ENCODE peak calls at places on chromosomes 2 and 18, in seven cellular contexts. One of them, this sample, is unnamed.

GRCh38 chr2:200435379-200435778 is 74.5 kb downstream of the KCTD18 start:
- DNase-seq in NCI-H2081 treated with DMSO at 0.1 percent for 48 hours: no peak
- DNase-seq in activated T-helper 1 cell treated with anti-CD3 and anti-CD28 coated beads, Interleukin-12 subunit alpha, Interleukin-12 subunit beta, Interleukin-2, Interleukin-4 antibody, amounts not matched to agents 30 ng/mL and 10 ng/mL and 1 ng/mL, durations not matched to agents 14 hours and 24 hours and 36 hours: no peak
- DNase-seq in bronchial epithelial cell: no peak
- DNase-seq in CD8-positive, alpha-beta memory T cell: no peak
- DNase-seq in endothelial cell: no peak
- DNase-seq in GM04503: peak
- DNase-seq in this sample: no peak

GRCh38 chr2:95062247-95062646 is 36.7 kb downstream of the MAL start:
- DNase-seq in NCI-H2081 treated with DMSO at 0.1 percent for 48 hours: no peak
- DNase-seq in bronchial epithelial cell: no peak
- DNase-seq in endothelial cell: no peak
- DNase-seq in GM04503: no peak
- DNase-seq in CD8-positive, alpha-beta memory T cell: no peak
- DNase-seq in activated T-helper 1 cell treated with anti-CD3 and anti-CD28 coated beads, Interleukin-12 subunit alpha, Interleukin-12 subunit beta, Interleukin-2, Interleukin-4 antibody, amounts not matched to agents 30 ng/mL and 10 ng/mL and 1 ng/mL, durations not matched to agents 14 hours and 24 hours and 36 hours: no peak
- DNase-seq in this sample: no peak

GRCh38 chr2:100742884-100743283 is 77.1 kb upstream of the NPAS2 start:
- DNase-seq in bronchial epithelial cell: peak
- DNase-seq in activated T-helper 1 cell treated with anti-CD3 and anti-CD28 coated beads, Interleukin-12 subunit alpha, Interleukin-12 subunit beta, Interleukin-2, Interleukin-4 antibody, amounts not matched to agents 30 ng/mL and 10 ng/mL and 1 ng/mL, durations not matched to agents 14 hours and 24 hours and 36 hours: no peak
- DNase-seq in GM04503: peak
- DNase-seq in CD8-positive, alpha-beta memory T cell: no peak
- DNase-seq in endothelial cell: no peak
- DNase-seq in NCI-H2081 treated with DMSO at 0.1 percent for 48 hours: no peak
- DNase-seq in this sample: no peak

GRCh38 chr18:35938562-35938961 is 33.9 kb upstream of the RMP24 start:
- DNase-seq in CD8-positive, alpha-beta memory T cell: no peak
- DNase-seq in activated T-helper 1 cell treated with anti-CD3 and anti-CD28 coated beads, Interleukin-12 subunit alpha, Interleukin-12 subunit beta, Interleukin-2, Interleukin-4 antibody, amounts not matched to agents 30 ng/mL and 10 ng/mL and 1 ng/mL, durations not matched to agents 14 hours and 24 hours and 36 hours: no peak
- DNase-seq in endothelial cell: no peak
- DNase-seq in NCI-H2081 treated with DMSO at 0.1 percent for 48 hours: no peak
- DNase-seq in bronchial epithelial cell: peak
- DNase-seq in GM04503: no peak
- DNase-seq in this sample: no peak

GRCh38 chr2:26477911-26478253 is at the start of gene OTOF:
- DNase-seq in bronchial epithelial cell: peak
- DNase-seq in CD8-positive, alpha-beta memory T cell: no peak
- DNase-seq in activated T-helper 1 cell treated with anti-CD3 and anti-CD28 coated beads, Interleukin-12 subunit alpha, Interleukin-12 subunit beta, Interleukin-2, Interleukin-4 antibody, amounts not matched to agents 30 ng/mL and 10 ng/mL and 1 ng/mL, durations not matched to agents 14 hours and 24 hours and 36 hours: no peak
- DNase-seq in endothelial cell: no peak
- DNase-seq in NCI-H2081 treated with DMSO at 0.1 percent for 48 hours: no peak
- DNase-seq in GM04503: peak
- DNase-seq in this sample: no peak

GRCh38 chr2:216504376-216504762 is 5.7 kb downstream of the RPL37A start:
- DNase-seq in activated T-helper 1 cell treated with anti-CD3 and anti-CD28 coated beads, Interleukin-12 subunit alpha, Interleukin-12 subunit beta, Interleukin-2, Interleukin-4 antibody, amounts not matched to agents 30 ng/mL and 10 ng/mL and 1 ng/mL, durations not matched to agents 14 hours and 24 hours and 36 hours: no peak
- DNase-seq in bronchial epithelial cell: no peak
- DNase-seq in GM04503: no peak
- DNase-seq in CD8-positive, alpha-beta memory T cell: no peak
- DNase-seq in endothelial cell: no peak
- DNase-seq in NCI-H2081 treated with DMSO at 0.1 percent for 48 hours: no peak
- DNase-seq in this sample: no peak

GRCh38 chr2:18077724-18078123 is 199.3 kb downstream of the KCNS3 start:
- DNase-seq in GM04503: peak
- DNase-seq in bronchial epithelial cell: peak
- DNase-seq in activated T-helper 1 cell treated with anti-CD3 and anti-CD28 coated beads, Interleukin-12 subunit alpha, Interleukin-12 subunit beta, Interleukin-2, Interleukin-4 antibody, amounts not matched to agents 30 ng/mL and 10 ng/mL and 1 ng/mL, durations not matched to agents 14 hours and 24 hours and 36 hours: no peak
- DNase-seq in NCI-H2081 treated with DMSO at 0.1 percent for 48 hours: no peak
- DNase-seq in CD8-positive, alpha-beta memory T cell: no peak
- DNase-seq in endothelial cell: no peak
- DNase-seq in this sample: no peak

GRCh38 chr18:26547302-26548143 is 830 bp downstream of the KCTD1 start:
- DNase-seq in GM04503: no peak
- DNase-seq in bronchial epithelial cell: peak
- DNase-seq in CD8-positive, alpha-beta memory T cell: peak
- DNase-seq in endothelial cell: peak
- DNase-seq in activated T-helper 1 cell treated with anti-CD3 and anti-CD28 coated beads, Interleukin-12 subunit alpha, Interleukin-12 subunit beta, Interleukin-2, Interleukin-4 antibody, amounts not matched to agents 30 ng/mL and 10 ng/mL and 1 ng/mL, durations not matched to agents 14 hours and 24 hours and 36 hours: peak
- DNase-seq in NCI-H2081 treated with DMSO at 0.1 percent for 48 hours: no peak
- DNase-seq in this sample: no peak

GRCh38 chr18:71304856-71305255 is 1016.0 kb downstream of the SOCS6 start:
- DNase-seq in activated T-helper 1 cell treated with anti-CD3 and anti-CD28 coated beads, Interleukin-12 subunit alpha, Interleukin-12 subunit beta, Interleukin-2, Interleukin-4 antibody, amounts not matched to agents 30 ng/mL and 10 ng/mL and 1 ng/mL, durations not matched to agents 14 hours and 24 hours and 36 hours: no peak
- DNase-seq in GM04503: no peak
- DNase-seq in NCI-H2081 treated with DMSO at 0.1 percent for 48 hours: no peak
- DNase-seq in bronchial epithelial cell: no peak
- DNase-seq in CD8-positive, alpha-beta memory T cell: no peak
- DNase-seq in endothelial cell: no peak
- DNase-seq in this sample: no peak

GRCh38 chr2:202642567-202642966 is 7.8 kb downstream of the FAM117B start:
- DNase-seq in bronchial epithelial cell: no peak
- DNase-seq in endothelial cell: no peak
- DNase-seq in activated T-helper 1 cell treated with anti-CD3 and anti-CD28 coated beads, Interleukin-12 subunit alpha, Interleukin-12 subunit beta, Interleukin-2, Interleukin-4 antibody, amounts not matched to agents 30 ng/mL and 10 ng/mL and 1 ng/mL, durations not matched to agents 14 hours and 24 hours and 36 hours: no peak
- DNase-seq in NCI-H2081 treated with DMSO at 0.1 percent for 48 hours: no peak
- DNase-seq in CD8-positive, alpha-beta memory T cell: no peak
- DNase-seq in GM04503: no peak
- DNase-seq in this sample: no peak

GRCh38 chr2:201532686-201533304 is 81.3 kb downstream of the STRADB start:
- DNase-seq in activated T-helper 1 cell treated with anti-CD3 and anti-CD28 coated beads, Interleukin-12 subunit alpha, Interleukin-12 subunit beta, Interleukin-2, Interleukin-4 antibody, amounts not matched to agents 30 ng/mL and 10 ng/mL and 1 ng/mL, durations not matched to agents 14 hours and 24 hours and 36 hours: no peak
- DNase-seq in NCI-H2081 treated with DMSO at 0.1 percent for 48 hours: no peak
- DNase-seq in bronchial epithelial cell: peak
- DNase-seq in endothelial cell: no peak
- DNase-seq in GM04503: peak
- DNase-seq in CD8-positive, alpha-beta memory T cell: no peak
- DNase-seq in this sample: no peak

GRCh38 chr2:175461839-175462238 is 280.3 kb upstream of the ATP5MC3 start:
- DNase-seq in bronchial epithelial cell: no peak
- DNase-seq in activated T-helper 1 cell treated with anti-CD3 and anti-CD28 coated beads, Interleukin-12 subunit alpha, Interleukin-12 subunit beta, Interleukin-2, Interleukin-4 antibody, amounts not matched to agents 30 ng/mL and 10 ng/mL and 1 ng/mL, durations not matched to agents 14 hours and 24 hours and 36 hours: no peak
- DNase-seq in CD8-positive, alpha-beta memory T cell: no peak
- DNase-seq in GM04503: no peak
- DNase-seq in endothelial cell: no peak
- DNase-seq in NCI-H2081 treated with DMSO at 0.1 percent for 48 hours: no peak
- DNase-seq in this sample: no peak

GRCh38 chr2:173359231-173359630 is 4.6 kb downstream of the CDCA7 start:
- DNase-seq in GM04503: peak
- DNase-seq in CD8-positive, alpha-beta memory T cell: no peak
- DNase-seq in NCI-H2081 treated with DMSO at 0.1 percent for 48 hours: no peak
- DNase-seq in endothelial cell: no peak
- DNase-seq in bronchial epithelial cell: no peak
- DNase-seq in activated T-helper 1 cell treated with anti-CD3 and anti-CD28 coated beads, Interleukin-12 subunit alpha, Interleukin-12 subunit beta, Interleukin-2, Interleukin-4 antibody, amounts not matched to agents 30 ng/mL and 10 ng/mL and 1 ng/mL, durations not matched to agents 14 hours and 24 hours and 36 hours: no peak
- DNase-seq in this sample: no peak

GRCh38 chr2:111898703-111899514 is 502 bp downstream of the MERTK start:
- DNase-seq in CD8-positive, alpha-beta memory T cell: peak
- DNase-seq in activated T-helper 1 cell treated with anti-CD3 and anti-CD28 coated beads, Interleukin-12 subunit alpha, Interleukin-12 subunit beta, Interleukin-2, Interleukin-4 antibody, amounts not matched to agents 30 ng/mL and 10 ng/mL and 1 ng/mL, durations not matched to agents 14 hours and 24 hours and 36 hours: peak
- DNase-seq in NCI-H2081 treated with DMSO at 0.1 percent for 48 hours: no peak
- DNase-seq in bronchial epithelial cell: no peak
- DNase-seq in GM04503: no peak
- DNase-seq in endothelial cell: peak
- DNase-seq in this sample: no peak

GRCh38 chr18:53426656-53427055 is 797.8 kb downstream of the MBD2 start:
- DNase-seq in GM04503: no peak
- DNase-seq in CD8-positive, alpha-beta memory T cell: no peak
- DNase-seq in bronchial epithelial cell: no peak
- DNase-seq in endothelial cell: no peak
- DNase-seq in NCI-H2081 treated with DMSO at 0.1 percent for 48 hours: no peak
- DNase-seq in activated T-helper 1 cell treated with anti-CD3 and anti-CD28 coated beads, Interleukin-12 subunit alpha, Interleukin-12 subunit beta, Interleukin-2, Interleukin-4 antibody, amounts not matched to agents 30 ng/mL and 10 ng/mL and 1 ng/mL, durations not matched to agents 14 hours and 24 hours and 36 hours: no peak
- DNase-seq in this sample: peak

GRCh38 chr18:59448546-59448945 is 89.5 kb upstream of the LMAN1 start:
- DNase-seq in bronchial epithelial cell: peak
- DNase-seq in endothelial cell: no peak
- DNase-seq in NCI-H2081 treated with DMSO at 0.1 percent for 48 hours: no peak
- DNase-seq in activated T-helper 1 cell treated with anti-CD3 and anti-CD28 coated beads, Interleukin-12 subunit alpha, Interleukin-12 subunit beta, Interleukin-2, Interleukin-4 antibody, amounts not matched to agents 30 ng/mL and 10 ng/mL and 1 ng/mL, durations not matched to agents 14 hours and 24 hours and 36 hours: no peak
- DNase-seq in GM04503: peak
- DNase-seq in CD8-positive, alpha-beta memory T cell: no peak
- DNase-seq in this sample: no peak

GRCh38 chr18:35835366-35835765 is 137.1 kb upstream of the RMP24 start:
- DNase-seq in GM04503: no peak
- DNase-seq in activated T-helper 1 cell treated with anti-CD3 and anti-CD28 coated beads, Interleukin-12 subunit alpha, Interleukin-12 subunit beta, Interleukin-2, Interleukin-4 antibody, amounts not matched to agents 30 ng/mL and 10 ng/mL and 1 ng/mL, durations not matched to agents 14 hours and 24 hours and 36 hours: no peak
- DNase-seq in endothelial cell: no peak
- DNase-seq in CD8-positive, alpha-beta memory T cell: no peak
- DNase-seq in NCI-H2081 treated with DMSO at 0.1 percent for 48 hours: no peak
- DNase-seq in bronchial epithelial cell: no peak
- DNase-seq in this sample: no peak

GRCh38 chr2:46239847-46240181 is 57.4 kb upstream of the EPAS1 start:
- DNase-seq in GM04503: no peak
- DNase-seq in endothelial cell: no peak
- DNase-seq in NCI-H2081 treated with DMSO at 0.1 percent for 48 hours: no peak
- DNase-seq in activated T-helper 1 cell treated with anti-CD3 and anti-CD28 coated beads, Interleukin-12 subunit alpha, Interleukin-12 subunit beta, Interleukin-2, Interleukin-4 antibody, amounts not matched to agents 30 ng/mL and 10 ng/mL and 1 ng/mL, durations not matched to agents 14 hours and 24 hours and 36 hours: peak
- DNase-seq in CD8-positive, alpha-beta memory T cell: peak
- DNase-seq in bronchial epithelial cell: no peak
- DNase-seq in this sample: no peak

GRCh38 chr2:62372824-62373223 is 133.2 kb downstream of the TMEM17 start:
- DNase-seq in bronchial epithelial cell: no peak
- DNase-seq in activated T-helper 1 cell treated with anti-CD3 and anti-CD28 coated beads, Interleukin-12 subunit alpha, Interleukin-12 subunit beta, Interleukin-2, Interleukin-4 antibody, amounts not matched to agents 30 ng/mL and 10 ng/mL and 1 ng/mL, durations not matched to agents 14 hours and 24 hours and 36 hours: no peak
- DNase-seq in endothelial cell: no peak
- DNase-seq in NCI-H2081 treated with DMSO at 0.1 percent for 48 hours: no peak
- DNase-seq in CD8-positive, alpha-beta memory T cell: no peak
- DNase-seq in GM04503: no peak
- DNase-seq in this sample: no peak

GRCh38 chr2:20634430-20635095 is 16.3 kb downstream of the HS1BP3 start:
- DNase-seq in activated T-helper 1 cell treated with anti-CD3 and anti-CD28 coated beads, Interleukin-12 subunit alpha, Interleukin-12 subunit beta, Interleukin-2, Interleukin-4 antibody, amounts not matched to agents 30 ng/mL and 10 ng/mL and 1 ng/mL, durations not matched to agents 14 hours and 24 hours and 36 hours: no peak
- DNase-seq in GM04503: no peak
- DNase-seq in CD8-positive, alpha-beta memory T cell: peak
- DNase-seq in NCI-H2081 treated with DMSO at 0.1 percent for 48 hours: no peak
- DNase-seq in endothelial cell: no peak
- DNase-seq in bronchial epithelial cell: peak
- DNase-seq in this sample: no peak

GRCh38 chr2:27566628-27567027 is 16.2 kb upstream of the ZNF512 start:
- DNase-seq in endothelial cell: no peak
- DNase-seq in activated T-helper 1 cell treated with anti-CD3 and anti-CD28 coated beads, Interleukin-12 subunit alpha, Interleukin-12 subunit beta, Interleukin-2, Interleukin-4 antibody, amounts not matched to agents 30 ng/mL and 10 ng/mL and 1 ng/mL, durations not matched to agents 14 hours and 24 hours and 36 hours: no peak
- DNase-seq in CD8-positive, alpha-beta memory T cell: no peak
- DNase-seq in NCI-H2081 treated with DMSO at 0.1 percent for 48 hours: no peak
- DNase-seq in GM04503: peak
- DNase-seq in bronchial epithelial cell: peak
- DNase-seq in this sample: no peak

GRCh38 chr2:221943078-221943810 is 355.6 kb downstream of the PAX3 start:
- DNase-seq in GM04503: peak
- DNase-seq in NCI-H2081 treated with DMSO at 0.1 percent for 48 hours: no peak
- DNase-seq in CD8-positive, alpha-beta memory T cell: no peak
- DNase-seq in endothelial cell: no peak
- DNase-seq in activated T-helper 1 cell treated with anti-CD3 and anti-CD28 coated beads, Interleukin-12 subunit alpha, Interleukin-12 subunit beta, Interleukin-2, Interleukin-4 antibody, amounts not matched to agents 30 ng/mL and 10 ng/mL and 1 ng/mL, durations not matched to agents 14 hours and 24 hours and 36 hours: no peak
- DNase-seq in bronchial epithelial cell: peak
- DNase-seq in this sample: no peak

GRCh38 chr2:152580722-152581121 is 136.5 kb downstream of the PRPF40A start:
- DNase-seq in activated T-helper 1 cell treated with anti-CD3 and anti-CD28 coated beads, Interleukin-12 subunit alpha, Interleukin-12 subunit beta, Interleukin-2, Interleukin-4 antibody, amounts not matched to agents 30 ng/mL and 10 ng/mL and 1 ng/mL, durations not matched to agents 14 hours and 24 hours and 36 hours: no peak
- DNase-seq in bronchial epithelial cell: peak
- DNase-seq in CD8-positive, alpha-beta memory T cell: no peak
- DNase-seq in GM04503: no peak
- DNase-seq in endothelial cell: no peak
- DNase-seq in NCI-H2081 treated with DMSO at 0.1 percent for 48 hours: no peak
- DNase-seq in this sample: no peak

GRCh38 chr2:26884486-26884885 is 36.6 kb downstream of the DPYSL5 start:
- DNase-seq in endothelial cell: no peak
- DNase-seq in NCI-H2081 treated with DMSO at 0.1 percent for 48 hours: no peak
- DNase-seq in CD8-positive, alpha-beta memory T cell: no peak
- DNase-seq in activated T-helper 1 cell treated with anti-CD3 and anti-CD28 coated beads, Interleukin-12 subunit alpha, Interleukin-12 subunit beta, Interleukin-2, Interleukin-4 antibody, amounts not matched to agents 30 ng/mL and 10 ng/mL and 1 ng/mL, durations not matched to agents 14 hours and 24 hours and 36 hours: no peak
- DNase-seq in GM04503: no peak
- DNase-seq in bronchial epithelial cell: no peak
- DNase-seq in this sample: no peak

GRCh38 chr2:200159829-200160781 is 146.4 kb upstream of the SPATS2L start:
- DNase-seq in NCI-H2081 treated with DMSO at 0.1 percent for 48 hours: no peak
- DNase-seq in activated T-helper 1 cell treated with anti-CD3 and anti-CD28 coated beads, Interleukin-12 subunit alpha, Interleukin-12 subunit beta, Interleukin-2, Interleukin-4 antibody, amounts not matched to agents 30 ng/mL and 10 ng/mL and 1 ng/mL, durations not matched to agents 14 hours and 24 hours and 36 hours: no peak
- DNase-seq in endothelial cell: no peak
- DNase-seq in GM04503: no peak
- DNase-seq in CD8-positive, alpha-beta memory T cell: no peak
- DNase-seq in bronchial epithelial cell: peak
- DNase-seq in this sample: no peak

GRCh38 chr2:127003028-127003800 is 103.7 kb downstream of the BIN1 start:
- DNase-seq in endothelial cell: no peak
- DNase-seq in bronchial epithelial cell: no peak
- DNase-seq in activated T-helper 1 cell treated with anti-CD3 and anti-CD28 coated beads, Interleukin-12 subunit alpha, Interleukin-12 subunit beta, Interleukin-2, Interleukin-4 antibody, amounts not matched to agents 30 ng/mL and 10 ng/mL and 1 ng/mL, durations not matched to agents 14 hours and 24 hours and 36 hours: no peak
- DNase-seq in GM04503: no peak
- DNase-seq in NCI-H2081 treated with DMSO at 0.1 percent for 48 hours: no peak
- DNase-seq in CD8-positive, alpha-beta memory T cell: no peak
- DNase-seq in this sample: no peak

GRCh38 chr2:96404446-96405373 is 69.1 kb downstream of the NCAPH start:
- DNase-seq in GM04503: no peak
- DNase-seq in CD8-positive, alpha-beta memory T cell: no peak
- DNase-seq in NCI-H2081 treated with DMSO at 0.1 percent for 48 hours: no peak
- DNase-seq in activated T-helper 1 cell treated with anti-CD3 and anti-CD28 coated beads, Interleukin-12 subunit alpha, Interleukin-12 subunit beta, Interleukin-2, Interleukin-4 antibody, amounts not matched to agents 30 ng/mL and 10 ng/mL and 1 ng/mL, durations not matched to agents 14 hours and 24 hours and 36 hours: no peak
- DNase-seq in bronchial epithelial cell: no peak
- DNase-seq in endothelial cell: no peak
- DNase-seq in this sample: no peak

GRCh38 chr2:55235724-55236538 is 3.4 kb downstream of the RPS27A start:
- DNase-seq in bronchial epithelial cell: no peak
- DNase-seq in GM04503: no peak
- DNase-seq in endothelial cell: no peak
- DNase-seq in NCI-H2081 treated with DMSO at 0.1 percent for 48 hours: no peak
- DNase-seq in CD8-positive, alpha-beta memory T cell: no peak
- DNase-seq in activated T-helper 1 cell treated with anti-CD3 and anti-CD28 coated beads, Interleukin-12 subunit alpha, Interleukin-12 subunit beta, Interleukin-2, Interleukin-4 antibody, amounts not matched to agents 30 ng/mL and 10 ng/mL and 1 ng/mL, durations not matched to agents 14 hours and 24 hours and 36 hours: no peak
- DNase-seq in this sample: no peak

GRCh38 chr18:48894266-48894600 is 56.5 kb downstream of the SMAD7 start:
- DNase-seq in NCI-H2081 treated with DMSO at 0.1 percent for 48 hours: no peak
- DNase-seq in GM04503: no peak
- DNase-seq in CD8-positive, alpha-beta memory T cell: no peak
- DNase-seq in endothelial cell: no peak
- DNase-seq in bronchial epithelial cell: no peak
- DNase-seq in activated T-helper 1 cell treated with anti-CD3 and anti-CD28 coated beads, Interleukin-12 subunit alpha, Interleukin-12 subunit beta, Interleukin-2, Interleukin-4 antibody, amounts not matched to agents 30 ng/mL and 10 ng/mL and 1 ng/mL, durations not matched to agents 14 hours and 24 hours and 36 hours: no peak
- DNase-seq in this sample: no peak

GRCh38 chr2:133848111-133848649 is 279.9 kb upstream of the NCKAP5 start:
- DNase-seq in endothelial cell: no peak
- DNase-seq in CD8-positive, alpha-beta memory T cell: no peak
- DNase-seq in NCI-H2081 treated with DMSO at 0.1 percent for 48 hours: no peak
- DNase-seq in activated T-helper 1 cell treated with anti-CD3 and anti-CD28 coated beads, Interleukin-12 subunit alpha, Interleukin-12 subunit beta, Interleukin-2, Interleukin-4 antibody, amounts not matched to agents 30 ng/mL and 10 ng/mL and 1 ng/mL, durations not matched to agents 14 hours and 24 hours and 36 hours: no peak
- DNase-seq in GM04503: no peak
- DNase-seq in bronchial epithelial cell: no peak
- DNase-seq in this sample: no peak

GRCh38 chr2:84873350-84873749 is 7.5 kb downstream of the TRABD2A start:
- DNase-seq in NCI-H2081 treated with DMSO at 0.1 percent for 48 hours: no peak
- DNase-seq in CD8-positive, alpha-beta memory T cell: no peak
- DNase-seq in GM04503: no peak
- DNase-seq in endothelial cell: no peak
- DNase-seq in bronchial epithelial cell: no peak
- DNase-seq in activated T-helper 1 cell treated with anti-CD3 and anti-CD28 coated beads, Interleukin-12 subunit alpha, Interleukin-12 subunit beta, Interleukin-2, Interleukin-4 antibody, amounts not matched to agents 30 ng/mL and 10 ng/mL and 1 ng/mL, durations not matched to agents 14 hours and 24 hours and 36 hours: no peak
- DNase-seq in this sample: no peak

GRCh38 chr2:242044206-242044590 is 174.7 kb downstream of the RTP5 start:
- DNase-seq in NCI-H2081 treated with DMSO at 0.1 percent for 48 hours: no peak
- DNase-seq in CD8-positive, alpha-beta memory T cell: no peak
- DNase-seq in activated T-helper 1 cell treated with anti-CD3 and anti-CD28 coated beads, Interleukin-12 subunit alpha, Interleukin-12 subunit beta, Interleukin-2, Interleukin-4 antibody, amounts not matched to agents 30 ng/mL and 10 ng/mL and 1 ng/mL, durations not matched to agents 14 hours and 24 hours and 36 hours: no peak
- DNase-seq in endothelial cell: no peak
- DNase-seq in bronchial epithelial cell: no peak
- DNase-seq in GM04503: no peak
- DNase-seq in this sample: no peak

GRCh38 chr18:50097702-50098101 is 97.2 kb downstream of the MYO5B start:
- DNase-seq in CD8-positive, alpha-beta memory T cell: no peak
- DNase-seq in NCI-H2081 treated with DMSO at 0.1 percent for 48 hours: no peak
- DNase-seq in GM04503: no peak
- DNase-seq in bronchial epithelial cell: peak
- DNase-seq in endothelial cell: no peak
- DNase-seq in activated T-helper 1 cell treated with anti-CD3 and anti-CD28 coated beads, Interleukin-12 subunit alpha, Interleukin-12 subunit beta, Interleukin-2, Interleukin-4 antibody, amounts not matched to agents 30 ng/mL and 10 ng/mL and 1 ng/mL, durations not matched to agents 14 hours and 24 hours and 36 hours: no peak
- DNase-seq in this sample: no peak